ENCODE peak calls at places on chromosomes 6 and 20, in five cellular contexts. F is heart left ventricle, Z is HepG2, W is GM12891, N is A549. U is an unnamed sample.
A peak's percentile ranks its signal among the peaks of the same experiment; 100 is the strongest.

GRCh38 chr6:133705071-133705470 is 183.8 kb upstream of the TCF21 start:
- DNase-seq in F (no peak), Z (no peak), W (no peak), N (no peak), U (no peak)

GRCh38 chr20:53530440-53530839 is 63.2 kb downstream of the ZNF217 start:
- DNase-seq in F (no peak), Z (no peak), W (no peak), N (no peak), U (no peak)

GRCh38 chr6:2351807-2352431 is 106.5 kb upstream of the GMDS start:
- DNase-seq in F (no peak), Z (no peak), W (no peak), N (no peak), U (no peak)

GRCh38 chr6:106159531-106159940 is 73.4 kb downstream of the PRDM1 start:
- DNase-seq in F (no peak), Z (no peak), W (no peak), N (no peak), U (no peak)

GRCh38 chr20:56689318-56689717 is 60.2 kb downstream of the TFAP2C start:
- DNase-seq in F (no peak), Z (no peak), W (no peak), N (no peak), U (no peak)

GRCh38 chr6:1004885-1005635 is 306.8 kb upstream of the FOXQ1 start:
- DNase-seq in F (no peak), Z (no peak), W (no peak), N (no peak), U (no peak)

GRCh38 chr20:22711981-22712755 is 127.8 kb upstream of the FOXA2 start:
- DNase-seq in F (no peak), Z (no peak), W (no peak), N (no peak), U (no peak)

GRCh38 chr6:52976591-52977035 is 18.5 kb downstream of the GSTA4 start:
- DNase-seq in F (no peak), Z (no peak), W (no peak), N (no peak), U (no peak)

GRCh38 chr6:133818320-133818719 is 70.6 kb upstream of the TCF21 start:
- DNase-seq in F (no peak), Z (no peak), W (no peak), N (no peak), U (no peak)

GRCh38 chr6:143694560-143694959 is 16.8 kb downstream of the PHACTR2 start:
- DNase-seq in F (no peak), Z (no peak), W (no peak), N (no peak), U (no peak)

GRCh38 chr20:3364323-3365013 is 43.0 kb downstream of the DNAAF9 start:
- DNase-seq in F (no peak), Z (no peak), W (no peak), N (no peak), U (no peak)

GRCh38 chr20:60589624-60590023 is 631.4 kb downstream of the CDH26 start:
- DNase-seq in F (no peak), Z (no peak), W (no peak), N (no peak), U (no peak)

GRCh38 chr20:24916412-24916811 is 32.7 kb upstream of the CST7 start:
- DNase-seq in F (no peak), Z (no peak), W (no peak), N (no peak), U (no peak)

GRCh38 chr20:50929299-50930138 is 1.7 kb downstream of the ADNP start:
- DNase-seq in F (peak; percentile 91), Z (peak; percentile 97), W (peak; percentile 46), N (peak; percentile 83), U (peak; percentile 98)
- TF ChIP-seq POLR2A in F (no peak), Z (no peak), W (peak; percentile 55), N (no peak), U (no peak)

GRCh38 chr6:167827588-167828324 is 1.0 kb downstream of the AFDN start:
- DNase-seq in F (peak; percentile 43), Z (peak; percentile 74), W (peak; percentile 30), N (no peak), U (peak; percentile 15)
- TF ChIP-seq POLR2A in F (no peak), Z (no peak), W (no peak), N (no peak), U (no peak)

DNA sequence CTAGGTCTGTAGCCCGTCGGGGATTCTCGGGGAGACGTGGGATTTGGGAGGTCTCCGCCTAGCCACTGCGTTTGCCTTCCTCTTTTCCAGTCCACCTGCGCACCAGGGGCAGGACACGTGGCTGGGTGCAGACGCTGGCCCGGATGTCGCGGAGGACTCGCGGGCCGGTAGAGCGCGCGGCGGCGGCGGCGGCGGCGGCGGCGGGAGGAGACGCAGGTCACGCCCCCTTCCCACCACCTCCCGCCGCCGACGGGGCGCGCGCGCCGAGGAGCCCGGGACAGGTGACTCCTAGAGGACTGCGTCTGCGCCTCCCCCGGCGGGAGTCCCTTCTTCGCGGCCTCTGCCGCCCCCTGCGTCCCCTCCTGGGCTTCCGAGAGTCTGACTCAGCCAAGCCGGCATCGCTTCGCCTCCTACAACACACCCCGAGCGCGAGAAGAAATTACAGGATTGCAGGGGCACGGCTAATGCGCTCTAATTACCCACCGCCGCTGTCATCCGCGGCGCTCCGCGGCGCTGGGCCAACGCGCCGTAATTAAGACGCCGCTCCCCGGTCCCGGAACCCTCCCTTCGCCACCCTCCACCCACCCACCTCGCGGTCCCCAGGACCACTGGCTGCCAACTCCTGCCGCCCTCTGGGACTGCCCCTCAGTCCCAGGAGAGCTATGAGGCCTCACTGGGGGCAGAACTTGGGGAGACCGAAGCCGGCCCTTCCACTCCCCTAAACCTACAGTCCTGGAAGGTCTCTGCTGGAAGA is 124.5 kb downstream of the MRPL14 start:
- DNase-seq in F (peak; percentile 69), Z (no peak), W (peak; percentile 63), N (peak; percentile 55), U (peak; percentile 82)
- TF ChIP-seq POLR2A in F (no peak), Z (no peak), W (no peak), N (no peak), U (peak; percentile 3)

GRCh38 chr20:32742322-32743236 is 688 bp downstream of the COMMD7 start:
- DNase-seq in F (no peak), Z (no peak), W (no peak), N (no peak), U (no peak)
- TF ChIP-seq POLR2A in F (no peak), Z (no peak), W (no peak), N (no peak), U (no peak)

DNA sequence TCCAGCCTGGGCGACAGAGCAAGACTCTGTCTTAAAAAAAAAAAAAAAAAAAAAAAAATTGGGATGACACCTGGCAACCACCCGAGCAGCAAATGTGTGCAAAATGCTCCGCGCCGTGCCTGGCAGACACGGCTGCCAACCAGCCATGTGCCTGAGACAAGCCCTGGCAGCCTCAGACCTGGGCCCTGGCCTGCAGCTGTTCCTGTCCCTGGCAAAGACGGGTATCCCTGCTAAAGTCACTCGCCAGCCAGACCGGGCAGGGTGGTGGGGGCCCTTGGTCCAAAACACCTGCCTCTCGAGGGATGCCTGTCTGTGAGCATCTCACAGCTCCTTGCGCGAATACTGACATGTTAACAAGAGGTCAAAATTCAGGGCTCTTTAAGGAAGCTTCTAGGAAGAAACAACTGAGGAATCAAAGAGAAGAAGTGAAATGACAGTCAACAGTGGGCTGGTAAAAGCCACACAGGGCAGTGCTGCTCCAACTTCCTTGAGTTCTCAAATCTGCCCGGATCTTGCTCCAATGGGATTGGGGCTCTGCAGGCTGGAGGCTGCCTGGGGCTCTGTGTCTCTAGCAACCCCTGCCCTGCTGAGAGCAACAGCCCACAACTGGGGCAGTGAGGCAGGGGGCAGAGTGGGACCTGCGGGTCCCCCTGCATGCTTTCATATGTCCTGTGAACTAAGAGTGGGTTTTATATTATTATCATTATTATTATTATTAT is 53.4 kb downstream of the SYTL3 start:
- DNase-seq in F (peak; percentile 71), Z (no peak), W (no peak), N (no peak), U (no peak)
- TF ChIP-seq POLR2A in F (no peak), Z (no peak), W (no peak), N (no peak), U (no peak)

GRCh38 chr6:42929088-42929927 is at the start of gene CNPY3:
- DNase-seq in F (peak; percentile 95), Z (peak; percentile 97), W (peak; percentile 76), N (peak; percentile 88), U (peak; percentile 98)
- TF ChIP-seq POLR2A in F (peak; percentile 64), Z (peak; percentile 70), W (peak; percentile 75), N (peak; percentile 51), U (peak; percentile 91)

DNA sequence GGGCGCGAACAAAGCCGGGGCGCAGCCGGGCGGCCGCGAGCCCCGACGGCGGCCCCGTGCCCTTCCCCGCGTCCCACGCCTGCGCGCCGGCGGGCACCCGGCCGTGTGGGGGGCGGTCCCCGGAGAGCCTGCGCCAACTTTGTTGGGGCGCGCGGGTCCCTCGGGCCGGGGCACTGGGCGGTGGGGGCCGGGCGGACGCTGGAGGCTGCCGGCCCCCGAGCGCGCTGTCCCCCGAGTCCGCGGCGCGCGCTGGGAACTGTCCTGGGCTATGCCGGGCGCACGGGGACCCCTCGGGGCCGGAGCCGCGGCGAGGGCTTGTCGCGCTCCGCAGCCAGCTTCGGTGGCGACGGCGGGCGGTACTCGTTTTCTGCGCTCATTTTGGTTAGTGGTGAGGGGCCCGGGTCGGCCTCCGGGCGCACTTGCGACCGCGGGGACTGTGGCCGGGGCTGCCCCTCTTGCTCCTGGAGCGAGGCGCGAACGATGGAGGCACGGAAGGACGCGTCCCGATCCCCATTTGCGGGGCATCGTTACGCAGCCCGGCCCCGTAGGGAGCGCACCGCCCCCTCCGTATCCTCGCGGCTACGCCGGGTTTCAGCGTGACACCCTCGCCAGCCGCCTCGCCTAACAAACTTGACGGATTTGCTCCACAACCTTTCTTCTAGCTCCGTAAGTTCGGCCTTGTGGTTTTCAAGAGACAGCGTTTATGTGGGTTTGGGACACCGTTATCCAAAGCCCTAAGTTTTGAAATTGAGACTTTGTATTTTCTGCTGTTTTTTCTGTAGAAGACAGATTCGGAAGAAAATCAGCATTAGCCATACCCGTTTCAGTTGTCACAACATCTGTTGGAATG is 632 bp downstream of the SS18L1 start:
- DNase-seq in F (peak; percentile 73), Z (peak; percentile 42), W (no peak), N (peak; percentile 68), U (peak; percentile 81)
- TF ChIP-seq POLR2A in F (no peak), Z (peak; percentile 53), W (no peak), N (no peak), U (peak; percentile 40)

DNA sequence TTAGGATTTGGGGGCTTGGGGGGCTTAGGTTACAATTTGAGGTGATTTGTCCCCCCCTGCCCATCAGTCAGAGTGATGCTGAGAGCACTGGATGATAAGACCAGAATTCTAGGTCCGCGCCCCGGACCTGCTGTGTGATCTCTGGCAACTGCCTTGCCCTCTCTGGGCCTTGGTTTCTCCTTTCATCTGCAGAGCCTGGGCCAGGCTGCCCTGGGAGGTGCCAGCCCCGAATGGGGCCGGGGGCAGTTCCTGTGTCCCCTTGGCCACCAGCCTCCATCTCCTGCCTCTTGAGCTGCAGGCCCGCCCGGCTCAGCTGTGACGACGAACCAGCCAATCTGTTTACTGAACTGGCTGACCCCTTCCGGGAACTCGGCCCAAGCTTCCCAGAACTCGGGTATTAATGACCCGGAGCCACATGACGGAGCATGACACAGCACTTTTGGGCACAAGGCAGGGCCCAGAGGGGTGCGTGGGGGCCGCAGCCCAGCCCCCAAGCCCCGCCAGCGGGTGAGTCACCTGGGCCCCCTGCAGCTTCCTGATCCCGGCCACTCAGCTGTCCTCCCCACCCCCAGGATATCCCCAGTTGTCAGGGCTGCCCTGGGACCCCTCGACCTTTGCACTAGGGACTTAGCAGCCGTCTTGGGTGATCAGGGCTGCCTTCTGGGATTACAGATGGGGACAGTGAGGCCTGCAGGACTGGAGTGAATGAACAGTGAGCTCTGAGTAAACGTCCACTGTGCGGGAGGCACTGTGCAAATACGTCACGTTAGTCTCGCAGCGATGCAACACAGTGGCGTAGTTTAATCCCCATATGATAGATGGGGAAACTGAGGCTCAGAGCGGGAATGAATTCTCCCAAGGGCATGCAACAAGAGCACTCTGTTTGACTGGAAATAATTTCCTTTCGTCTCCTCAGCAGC is 102.0 kb downstream of the CEBPB start:
- DNase-seq in F (peak; percentile 97), Z (peak; percentile 97), W (no peak), N (peak; percentile 88), U (peak; percentile 98)
- TF ChIP-seq POLR2A in F (no peak), Z (peak; percentile 14), W (no peak), N (no peak), U (no peak)

GRCh38 chr6:43511824-43512415 is 1.8 kb upstream of the LRRC73 start:
- DNase-seq in F (peak; percentile 84), Z (no peak), W (no peak), N (no peak), U (no peak)
- TF ChIP-seq POLR2A in F (no peak), Z (no peak), W (no peak), N (no peak), U (no peak)